ENCODE peak calls at places on chromosomes 13 and 19, in six cellular contexts. One of them, this sample, is unnamed.

GRCh38 chr19:56309511-56310185 is 5.0 kb downstream of the ZSCAN5A start:
- DNase-seq in fibroblast of pulmonary artery: peak; percentile 40
- DNase-seq in transverse colon: peak; percentile 51
- DNase-seq in cardiac muscle cell: peak; percentile 58
- DNase-seq in DND-41: peak; percentile 71
- DNase-seq in SK-N-SH: peak; percentile 80
- DNase-seq in this sample: no peak

GRCh38 chr19:49475995-49476880 is 2.2 kb downstream of the FLT3LG start:
- DNase-seq in fibroblast of pulmonary artery: peak; percentile 48
- DNase-seq in transverse colon: no peak
- DNase-seq in cardiac muscle cell: peak; percentile 53
- DNase-seq in DND-41: peak; percentile 47
- DNase-seq in SK-N-SH: peak; percentile 74
- DNase-seq in this sample: peak; percentile 74

GRCh38 chr13:111201304-111201940 is 86.3 kb downstream of the ARHGEF7 start:
- DNase-seq in fibroblast of pulmonary artery: no peak
- DNase-seq in transverse colon: no peak
- DNase-seq in cardiac muscle cell: no peak
- DNase-seq in DND-41: no peak
- DNase-seq in SK-N-SH: no peak
- DNase-seq in this sample: no peak

GRCh38 chr19:14758816-14759215 is 19.5 kb downstream of the ADGRE2 start:
- DNase-seq in fibroblast of pulmonary artery: no peak
- DNase-seq in transverse colon: no peak
- DNase-seq in cardiac muscle cell: no peak
- DNase-seq in DND-41: no peak
- DNase-seq in SK-N-SH: no peak
- DNase-seq in this sample: peak; percentile 6

GRCh38 chr19:6868341-6868740 is 19.0 kb upstream of the ADGRE1 start:
- DNase-seq in fibroblast of pulmonary artery: peak; percentile 3
- DNase-seq in transverse colon: no peak
- DNase-seq in cardiac muscle cell: peak; percentile 41
- DNase-seq in DND-41: no peak
- DNase-seq in SK-N-SH: no peak
- DNase-seq in this sample: no peak

GRCh38 chr19:41367848-41368301 is 3.9 kb upstream of the B9D2 start:
- DNase-seq in fibroblast of pulmonary artery: peak; percentile 89
- DNase-seq in transverse colon: no peak
- DNase-seq in cardiac muscle cell: peak; percentile 93
- DNase-seq in DND-41: no peak
- DNase-seq in SK-N-SH: no peak
- DNase-seq in this sample: no peak

GRCh38 chr13:49652691-49653305 is 24.5 kb downstream of the ARL11 start:
- DNase-seq in fibroblast of pulmonary artery: peak; percentile 35
- DNase-seq in transverse colon: peak; percentile 32
- DNase-seq in cardiac muscle cell: peak; percentile 39
- DNase-seq in DND-41: peak; percentile 26
- DNase-seq in SK-N-SH: peak; percentile 76
- DNase-seq in this sample: no peak

GRCh38 chr13:50366488-50367174 is 351.4 kb downstream of the KCNRG start:
- DNase-seq in fibroblast of pulmonary artery: no peak
- DNase-seq in transverse colon: no peak
- DNase-seq in cardiac muscle cell: no peak
- DNase-seq in DND-41: no peak
- DNase-seq in SK-N-SH: peak; percentile 32
- DNase-seq in this sample: no peak

GRCh38 chr19:17915940-17916593 is 16.7 kb upstream of the CCDC124 start:
- DNase-seq in fibroblast of pulmonary artery: no peak
- DNase-seq in transverse colon: no peak
- DNase-seq in cardiac muscle cell: no peak
- DNase-seq in DND-41: no peak
- DNase-seq in SK-N-SH: no peak
- DNase-seq in this sample: no peak

GRCh38 chr13:102651892-102652291 is 43.0 kb downstream of the METTL21C start:
- DNase-seq in fibroblast of pulmonary artery: peak; percentile 18
- DNase-seq in transverse colon: no peak
- DNase-seq in cardiac muscle cell: peak; percentile 4
- DNase-seq in DND-41: no peak
- DNase-seq in SK-N-SH: no peak
- DNase-seq in this sample: no peak

GRCh38 chr13:24087611-24088235 is 72.8 kb upstream of the SPATA13 start:
- DNase-seq in fibroblast of pulmonary artery: no peak
- DNase-seq in transverse colon: peak; percentile 68
- DNase-seq in cardiac muscle cell: no peak
- DNase-seq in DND-41: no peak
- DNase-seq in SK-N-SH: no peak
- DNase-seq in this sample: no peak

GRCh38 chr19:41265376-41266153 is 1.4 kb downstream of the HNRNPUL1 start:
- DNase-seq in fibroblast of pulmonary artery: peak; percentile 26
- DNase-seq in transverse colon: peak; percentile 24
- DNase-seq in cardiac muscle cell: peak; percentile 25
- DNase-seq in DND-41: peak; percentile 13
- DNase-seq in SK-N-SH: peak; percentile 27
- DNase-seq in this sample: peak; percentile 64

GRCh38 chr13:20303636-20304035 is 71.5 kb upstream of the GJB6 start:
- DNase-seq in fibroblast of pulmonary artery: no peak
- DNase-seq in transverse colon: no peak
- DNase-seq in cardiac muscle cell: no peak
- DNase-seq in DND-41: no peak
- DNase-seq in SK-N-SH: no peak
- DNase-seq in this sample: no peak

GRCh38 chr19:47274891-47275865 is 493 bp downstream of the INAFM1 start:
- DNase-seq in fibroblast of pulmonary artery: peak; percentile 16
- DNase-seq in transverse colon: peak; percentile 36
- DNase-seq in cardiac muscle cell: peak; percentile 29
- DNase-seq in DND-41: peak; percentile 25
- DNase-seq in SK-N-SH: peak; percentile 60
- DNase-seq in this sample: peak; percentile 83

GRCh38 chr13:44388427-44388826 is 14.8 kb downstream of the SERP2 start:
- DNase-seq in fibroblast of pulmonary artery: no peak
- DNase-seq in transverse colon: no peak
- DNase-seq in cardiac muscle cell: no peak
- DNase-seq in DND-41: no peak
- DNase-seq in SK-N-SH: peak; percentile 47
- DNase-seq in this sample: no peak

GRCh38 chr19:14968247-14968646 is 11.4 kb downstream of the SLC1A6 start:
- DNase-seq in fibroblast of pulmonary artery: no peak
- DNase-seq in transverse colon: no peak
- DNase-seq in cardiac muscle cell: no peak
- DNase-seq in DND-41: no peak
- DNase-seq in SK-N-SH: no peak
- DNase-seq in this sample: no peak

GRCh38 chr13:59914556-59914955 is 249.2 kb downstream of the DIAPH3 start:
- DNase-seq in fibroblast of pulmonary artery: peak; percentile 41
- DNase-seq in transverse colon: no peak
- DNase-seq in cardiac muscle cell: peak; percentile 2
- DNase-seq in DND-41: no peak
- DNase-seq in SK-N-SH: no peak
- DNase-seq in this sample: no peak

GRCh38 chr19:38852231-38853044 is 2.7 kb upstream of the HNRNPL start:
- DNase-seq in fibroblast of pulmonary artery: peak; percentile 52
- DNase-seq in transverse colon: peak; percentile 65
- DNase-seq in cardiac muscle cell: peak; percentile 55
- DNase-seq in DND-41: peak; percentile 51
- DNase-seq in SK-N-SH: peak; percentile 43
- DNase-seq in this sample: peak; percentile 85

GRCh38 chr19:30060872-30061556 is 119.0 kb downstream of the URI1 start:
- DNase-seq in fibroblast of pulmonary artery: no peak
- DNase-seq in transverse colon: no peak
- DNase-seq in cardiac muscle cell: no peak
- DNase-seq in DND-41: no peak
- DNase-seq in SK-N-SH: peak; percentile 59
- DNase-seq in this sample: no peak

GRCh38 chr19:30665449-30665848 is 293.3 kb downstream of the ZNF536 start:
- DNase-seq in fibroblast of pulmonary artery: no peak
- DNase-seq in transverse colon: no peak
- DNase-seq in cardiac muscle cell: no peak
- DNase-seq in DND-41: no peak
- DNase-seq in SK-N-SH: no peak
- DNase-seq in this sample: no peak

GRCh38 chr13:98308525-98308911 is 131.4 kb upstream of the RNF113B start:
- DNase-seq in fibroblast of pulmonary artery: no peak
- DNase-seq in transverse colon: no peak
- DNase-seq in cardiac muscle cell: no peak
- DNase-seq in DND-41: no peak
- DNase-seq in SK-N-SH: no peak
- DNase-seq in this sample: no peak

GRCh38 chr13:99661791-99662190 is 160.5 kb downstream of the TM9SF2 start:
- DNase-seq in fibroblast of pulmonary artery: no peak
- DNase-seq in transverse colon: no peak
- DNase-seq in cardiac muscle cell: no peak
- DNase-seq in DND-41: no peak
- DNase-seq in SK-N-SH: no peak
- DNase-seq in this sample: no peak

GRCh38 chr19:12880551-12881171 is 588 bp downstream of the DNASE2 start:
- DNase-seq in fibroblast of pulmonary artery: peak; percentile 26
- DNase-seq in transverse colon: no peak
- DNase-seq in cardiac muscle cell: peak; percentile 41
- DNase-seq in DND-41: peak; percentile 29
- DNase-seq in SK-N-SH: no peak
- DNase-seq in this sample: peak; percentile 77

GRCh38 chr13:70580825-70581224 is 472.6 kb upstream of the KLHL1 start:
- DNase-seq in fibroblast of pulmonary artery: no peak
- DNase-seq in transverse colon: no peak
- DNase-seq in cardiac muscle cell: no peak
- DNase-seq in DND-41: no peak
- DNase-seq in SK-N-SH: no peak
- DNase-seq in this sample: no peak

GRCh38 chr19:31572671-31573298 is 223.5 kb upstream of the TSHZ3 start:
- DNase-seq in fibroblast of pulmonary artery: no peak
- DNase-seq in transverse colon: no peak
- DNase-seq in cardiac muscle cell: no peak
- DNase-seq in DND-41: no peak
- DNase-seq in SK-N-SH: no peak
- DNase-seq in this sample: peak; percentile 27

GRCh38 chr13:71621152-71622124 is 245.6 kb downstream of the DACH1 start:
- DNase-seq in fibroblast of pulmonary artery: no peak
- DNase-seq in transverse colon: no peak
- DNase-seq in cardiac muscle cell: peak; percentile 5
- DNase-seq in DND-41: no peak
- DNase-seq in SK-N-SH: peak; percentile 42
- DNase-seq in this sample: no peak

GRCh38 chr13:113636266-113636963 is 21.6 kb downstream of the ATP4B start:
- DNase-seq in fibroblast of pulmonary artery: no peak
- DNase-seq in transverse colon: no peak
- DNase-seq in cardiac muscle cell: no peak
- DNase-seq in DND-41: no peak
- DNase-seq in SK-N-SH: no peak
- DNase-seq in this sample: peak; percentile 58

GRCh38 chr19:16023558-16023915 is 52.8 kb upstream of the TPM4 start:
- DNase-seq in fibroblast of pulmonary artery: no peak
- DNase-seq in transverse colon: no peak
- DNase-seq in cardiac muscle cell: no peak
- DNase-seq in DND-41: no peak
- DNase-seq in SK-N-SH: no peak
- DNase-seq in this sample: peak; percentile 50

GRCh38 chr19:4534836-4535658 is at the start of gene PLIN5:
- DNase-seq in fibroblast of pulmonary artery: peak; percentile 68
- DNase-seq in transverse colon: peak; percentile 84
- DNase-seq in cardiac muscle cell: peak; percentile 79
- DNase-seq in DND-41: peak; percentile 16
- DNase-seq in SK-N-SH: peak; percentile 98
- DNase-seq in this sample: peak; percentile 84

GRCh38 chr13:19862511-19863313 is 737 bp downstream of the ZMYM5 start:
- DNase-seq in fibroblast of pulmonary artery: peak; percentile 16
- DNase-seq in transverse colon: peak; percentile 35
- DNase-seq in cardiac muscle cell: peak; percentile 28
- DNase-seq in DND-41: peak; percentile 39
- DNase-seq in SK-N-SH: no peak
- DNase-seq in this sample: peak; percentile 71

GRCh38 chr13:33016414-33017409 is at the start of gene KL:
- DNase-seq in fibroblast of pulmonary artery: no peak
- DNase-seq in transverse colon: peak; percentile 20
- DNase-seq in cardiac muscle cell: peak; percentile 16
- DNase-seq in DND-41: no peak
- DNase-seq in SK-N-SH: peak; percentile 79
- DNase-seq in this sample: peak; percentile 75
- H3K4me3 ChIP-seq in fibroblast of pulmonary artery: peak within 1 kb of the TSS; percentile 38
- H3K4me3 ChIP-seq in transverse colon: peak within 1 kb of the TSS; percentile 27
- H3K4me3 ChIP-seq in cardiac muscle cell: peak within 1 kb of the TSS; percentile 33
- H3K4me3 ChIP-seq in DND-41: no peak within 1 kb of the TSS
- H3K4me3 ChIP-seq in SK-N-SH: no peak within 1 kb of the TSS
- H3K4me3 ChIP-seq in this sample: peak within 1 kb of the TSS; percentile 63

GRCh38 chr13:51449018-51449417 is 3.8 kb downstream of the INTS6 start:
- DNase-seq in fibroblast of pulmonary artery: no peak
- DNase-seq in transverse colon: no peak
- DNase-seq in cardiac muscle cell: no peak
- DNase-seq in DND-41: no peak
- DNase-seq in SK-N-SH: no peak
- DNase-seq in this sample: no peak

GRCh38 chr13:51444922-51445321 is 7.9 kb downstream of the INTS6 start:
- DNase-seq in fibroblast of pulmonary artery: peak; percentile 73
- DNase-seq in transverse colon: no peak
- DNase-seq in cardiac muscle cell: peak; percentile 72
- DNase-seq in DND-41: no peak
- DNase-seq in SK-N-SH: peak; percentile 29
- DNase-seq in this sample: no peak
- TF ChIP-seq CTCF in fibroblast of pulmonary artery: peak; percentile 36
- TF ChIP-seq CTCF in transverse colon: no peak
- TF ChIP-seq CTCF in cardiac muscle cell: peak; percentile 42
- TF ChIP-seq CTCF in DND-41: peak; percentile 46
- TF ChIP-seq CTCF in SK-N-SH: peak; percentile 63
- TF ChIP-seq CTCF in this sample: no peak

GRCh38 chr13:38624822-38625221 is 62.1 kb upstream of the FREM2 start:
- DNase-seq in fibroblast of pulmonary artery: no peak
- DNase-seq in transverse colon: no peak
- DNase-seq in cardiac muscle cell: no peak
- DNase-seq in DND-41: no peak
- DNase-seq in SK-N-SH: no peak
- DNase-seq in this sample: no peak
- H3K4me3 ChIP-seq in fibroblast of pulmonary artery: no peak overlapping the region
- H3K4me3 ChIP-seq in transverse colon: no peak overlapping the region
- H3K4me3 ChIP-seq in cardiac muscle cell: no peak overlapping the region
- H3K4me3 ChIP-seq in DND-41: no peak overlapping the region
- H3K4me3 ChIP-seq in SK-N-SH: no peak overlapping the region
- H3K4me3 ChIP-seq in this sample: no peak overlapping the region

DNA sequence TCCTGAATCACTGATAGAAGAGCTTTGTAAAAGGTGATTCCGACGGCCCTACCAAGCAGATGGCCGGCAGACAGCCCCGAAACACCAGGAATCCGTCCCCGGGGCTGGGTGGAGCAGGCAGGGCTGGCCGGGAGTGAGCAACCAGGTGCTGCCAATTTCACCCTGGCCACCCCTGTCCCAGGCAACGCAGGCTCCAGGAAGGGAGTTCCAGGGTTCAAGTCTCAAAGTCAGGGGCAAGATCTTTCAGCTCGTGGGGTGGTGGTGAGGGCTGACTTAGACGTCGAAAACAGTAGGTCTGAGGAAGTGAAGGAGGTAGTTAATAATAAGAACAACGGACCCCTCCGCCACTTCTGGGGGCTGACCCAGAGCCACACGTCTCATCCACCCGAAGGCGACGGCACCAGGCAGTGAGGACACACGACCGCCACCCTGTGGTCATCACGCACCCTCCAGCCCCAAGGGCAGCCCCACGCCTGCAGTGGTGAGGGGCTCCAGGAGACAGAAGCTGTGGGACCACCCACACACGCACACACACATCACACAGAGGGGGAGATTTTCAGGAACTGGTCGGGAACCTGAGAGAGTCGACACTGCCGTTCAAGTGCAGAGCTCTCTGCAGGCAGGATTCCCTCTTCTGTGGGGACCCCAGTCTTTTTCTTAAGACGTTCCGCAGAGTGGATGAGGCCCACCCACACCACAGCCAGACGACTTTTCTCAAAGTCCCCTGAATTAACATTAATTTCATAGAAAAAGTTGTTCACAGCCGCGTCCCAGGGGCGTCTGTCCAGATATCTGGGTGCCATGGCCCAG is 67.2 kb downstream of the SPACA7 start:
- DNase-seq in fibroblast of pulmonary artery: no peak
- DNase-seq in transverse colon: no peak
- DNase-seq in cardiac muscle cell: no peak
- DNase-seq in DND-41: no peak
- DNase-seq in SK-N-SH: peak; percentile 64
- DNase-seq in this sample: peak; percentile 39
- TF ChIP-seq CTCF in fibroblast of pulmonary artery: peak; percentile 39
- TF ChIP-seq CTCF in transverse colon: no peak
- TF ChIP-seq CTCF in cardiac muscle cell: peak; percentile 34
- TF ChIP-seq CTCF in DND-41: no peak
- TF ChIP-seq CTCF in SK-N-SH: no peak
- TF ChIP-seq CTCF in this sample: no peak